ENCODE peak calls at places on chromosomes 4 and X, in five cellular contexts. G is glutamatergic neuron, B is IMR-90, C is fibroblast of mammary gland, F is choroid plexus epithelial cell. Z is an unnamed sample.

GRCh38 chr4:151231915-151232595 is 44.9 kb upstream of the PRSS48 start:
- DNase-seq in B (no peak), G (no peak), C (no peak), F (peak; percentile 20), Z (no peak)

GRCh38 chrX:1442016-1442665 is 10.6 kb downstream of the ASMTL start:
- DNase-seq in F (no peak), B (no peak), G (no peak), C (no peak), Z (no peak)

GRCh38 chr4:107863850-107864371 is 39.2 kb downstream of the SGMS2 start:
- DNase-seq in F (peak; percentile 69), G (no peak), B (peak; percentile 51), C (peak; percentile 45), Z (no peak)

GRCh38 chr4:7384003-7384928 is 50.5 kb downstream of the PSAPL1 start:
- DNase-seq in B (no peak), G (no peak), F (no peak), C (no peak), Z (peak; percentile 15)

GRCh38 chrX:68647156-68647957 is at the start of gene STARD8:
- DNase-seq in G (peak; percentile 49), C (peak; percentile 52), B (peak; percentile 45), F (peak; percentile 23), Z (no peak)

GRCh38 chrX:42420431-42420830 is 357.5 kb downstream of the PPP1R2C start:
- DNase-seq in F (no peak), G (no peak), B (no peak), C (no peak), Z (no peak)

GRCh38 chr4:143411527-143412480 is 75.1 kb downstream of the GAB1 start:
- DNase-seq in G (no peak), F (peak; percentile 27), B (peak; percentile 58), C (peak; percentile 58), Z (no peak)

GRCh38 chrX:104450316-104450715 is 115.7 kb upstream of the IL1RAPL2 start:
- DNase-seq in C (no peak), B (no peak), G (no peak), F (no peak), Z (no peak)

GRCh38 chr4:66736593-66736992 is 808.7 kb downstream of the CENPC start:
- DNase-seq in F (no peak), G (no peak), C (no peak), B (no peak), Z (no peak)

DNA sequence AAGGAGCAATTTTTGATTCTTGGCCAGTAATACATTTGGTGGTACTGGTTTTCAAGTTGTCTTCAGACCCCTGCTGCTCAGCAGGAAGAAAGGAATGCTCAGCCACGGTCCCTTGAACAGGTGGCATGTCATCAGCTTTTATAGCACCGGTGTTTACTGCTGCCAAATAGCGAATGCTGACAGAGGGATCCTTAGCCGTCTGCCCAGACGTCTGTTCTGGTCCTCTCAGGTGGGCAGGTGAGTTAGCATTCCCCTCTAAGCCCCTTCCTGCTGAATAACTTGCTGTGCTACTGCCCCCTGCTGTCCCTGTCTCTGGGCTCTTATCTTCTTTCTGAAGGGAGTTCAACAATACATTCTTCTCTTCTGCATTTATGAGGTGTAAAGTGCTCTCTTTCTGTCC is 28.4 kb downstream of the BOD1L1 start:
- DNase-seq in F (peak; percentile 16), G (no peak), C (no peak), B (no peak), Z (no peak)
- TF ChIP-seq CTCF in F (peak; percentile 55), G (no peak), C (peak; percentile 23), B (peak; percentile 3), Z (peak; percentile 13)

GRCh38 chr4:1578968-1579833 is 104.9 kb downstream of the FAM53A start:
- DNase-seq in G (peak; percentile 72), F (peak; percentile 68), C (peak; percentile 84), B (peak; percentile 28), Z (peak; percentile 90)
- TF ChIP-seq CTCF in G (peak; percentile 78), F (peak; percentile 32), C (no peak), B (peak; percentile 37), Z (peak; percentile 29)

GRCh38 chr4:62531731-62532130 is 1331.6 kb downstream of the ADGRL3 start:
- DNase-seq in C (no peak), F (no peak), G (no peak), B (no peak), Z (no peak)

GRCh38 chr4:62533573-62533972 is 1333.4 kb downstream of the ADGRL3 start:
- DNase-seq in B (no peak), G (no peak), C (no peak), F (no peak), Z (no peak)

GRCh38 chr4:62531250-62531649 is 1331.1 kb downstream of the ADGRL3 start:
- DNase-seq in F (no peak), C (no peak), G (no peak), B (no peak), Z (no peak)

GRCh38 chr4:62526671-62527070 is 1326.5 kb downstream of the ADGRL3 start:
- DNase-seq in C (no peak), F (no peak), B (no peak), G (no peak), Z (no peak)

DNA sequence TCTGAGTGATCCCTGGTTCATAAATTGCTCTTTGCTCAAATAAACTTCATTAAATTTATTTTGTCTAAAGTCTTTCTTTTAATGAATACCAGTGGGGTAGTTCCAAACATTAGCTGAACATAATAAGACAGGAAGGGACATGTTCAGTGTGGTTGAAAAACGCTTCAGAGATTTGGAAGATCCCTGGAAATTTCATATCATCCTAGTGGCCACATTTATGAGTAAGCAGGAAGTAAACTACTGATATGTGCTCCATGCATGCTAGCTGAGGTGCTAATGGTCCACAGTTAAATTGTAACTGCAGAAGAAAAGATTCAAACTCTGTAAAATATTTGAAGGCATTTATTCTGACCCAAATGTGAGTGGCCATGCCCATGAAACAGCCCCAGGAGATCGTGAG is 1328.7 kb downstream of the ADGRL3 start:
- DNase-seq in B (no peak), G (no peak), F (no peak), C (no peak), Z (no peak)
- TF ChIP-seq CTCF in B (no peak), G (no peak), F (no peak), C (no peak), Z (no peak)

GRCh38 chr4:2280531-2281300 is 18.8 kb upstream of the MXD4 start:
- DNase-seq in F (no peak), B (no peak), G (peak; percentile 9), C (no peak), Z (no peak)
- TF ChIP-seq CTCF in F (peak; percentile 13), B (peak; percentile 23), G (no peak), C (peak; percentile 5), Z (peak; percentile 49)

DNA sequence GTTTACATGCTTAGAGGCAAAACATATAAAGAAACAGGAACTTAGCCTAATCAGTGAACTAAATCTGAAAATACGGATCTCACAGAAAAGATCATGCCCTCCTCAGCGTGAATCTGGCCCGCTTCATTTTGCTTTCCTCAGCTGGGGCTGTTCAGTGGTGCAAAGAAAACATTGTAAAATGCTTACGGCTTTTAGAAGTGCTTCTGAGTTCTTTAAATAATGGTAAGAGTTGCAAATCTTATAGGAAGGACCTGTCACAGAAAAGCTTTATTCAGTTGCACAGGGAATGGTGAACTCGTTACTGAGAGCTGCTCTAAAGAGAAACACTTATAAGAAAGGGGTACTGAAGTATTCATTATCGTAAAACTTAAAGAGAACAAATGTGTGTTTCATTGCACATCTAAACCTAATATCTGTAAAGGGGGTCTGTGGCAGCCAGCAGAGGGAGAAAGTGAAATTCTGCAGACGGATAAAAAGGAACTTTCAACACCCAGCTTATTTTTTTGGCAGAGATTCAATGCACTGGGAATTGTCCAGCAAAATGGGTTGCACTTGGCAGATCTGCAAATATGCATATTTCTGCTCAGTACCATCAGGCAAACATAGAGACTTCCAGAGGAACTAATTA is 139.2 kb upstream of the ANK2 start:
- DNase-seq in G (no peak), B (peak; percentile 13), F (peak; percentile 71), C (peak; percentile 73), Z (no peak)
- TF ChIP-seq CTCF in G (no peak), B (no peak), F (peak; percentile 41), C (peak; percentile 28), Z (no peak)